ENCODE peak calls at places on chromosomes 13 and 19, in five cellular contexts. One of them, this sample, is unnamed.

GRCh38 chr13:99657848-99658265 is 156.6 kb downstream of the TM9SF2 start:
- DNase-seq in colonic mucosa: peak; percentile 18
- DNase-seq in sigmoid colon: no peak
- DNase-seq in heart right ventricle: peak; percentile 55
- DNase-seq in adrenal gland: peak; percentile 19
- DNase-seq in this sample: no peak

GRCh38 chr13:110305544-110305943 is 1.4 kb downstream of the COL4A1 start:
- DNase-seq in colonic mucosa: no peak
- DNase-seq in adrenal gland: no peak
- DNase-seq in sigmoid colon: no peak
- DNase-seq in heart right ventricle: no peak
- DNase-seq in this sample: no peak

GRCh38 chr13:41917641-41918040 is 43.3 kb downstream of the VWA8 start:
- DNase-seq in adrenal gland: no peak
- DNase-seq in sigmoid colon: no peak
- DNase-seq in heart right ventricle: no peak
- DNase-seq in colonic mucosa: no peak
- DNase-seq in this sample: no peak

GRCh38 chr19:7533281-7533819 is 2.2 kb upstream of the PNPLA6 start:
- DNase-seq in adrenal gland: peak; percentile 70
- DNase-seq in colonic mucosa: peak; percentile 76
- DNase-seq in sigmoid colon: peak; percentile 92
- DNase-seq in heart right ventricle: peak; percentile 83
- DNase-seq in this sample: peak; percentile 60

GRCh38 chr19:38032151-38032550 is 125.1 kb downstream of the SIPA1L3 start:
- DNase-seq in sigmoid colon: no peak
- DNase-seq in colonic mucosa: no peak
- DNase-seq in adrenal gland: no peak
- DNase-seq in heart right ventricle: no peak
- DNase-seq in this sample: no peak

GRCh38 chr13:47672982-47673670 is 327.9 kb downstream of the SUCLA2 start:
- DNase-seq in sigmoid colon: no peak
- DNase-seq in colonic mucosa: no peak
- DNase-seq in adrenal gland: no peak
- DNase-seq in heart right ventricle: peak; percentile 3
- DNase-seq in this sample: no peak

GRCh38 chr13:75079226-75079625 is 402.7 kb downstream of the TBC1D4 start:
- DNase-seq in heart right ventricle: no peak
- DNase-seq in sigmoid colon: no peak
- DNase-seq in colonic mucosa: no peak
- DNase-seq in adrenal gland: no peak
- DNase-seq in this sample: no peak

GRCh38 chr19:29843180-29844051 is 31.6 kb downstream of the CCNE1 start:
- DNase-seq in sigmoid colon: peak; percentile 67
- DNase-seq in adrenal gland: peak; percentile 63
- DNase-seq in colonic mucosa: peak; percentile 49
- DNase-seq in heart right ventricle: peak; percentile 29
- DNase-seq in this sample: no peak

GRCh38 chr19:55652311-55653078 is 2.3 kb upstream of the U2AF2 start:
- DNase-seq in colonic mucosa: no peak
- DNase-seq in sigmoid colon: no peak
- DNase-seq in adrenal gland: no peak
- DNase-seq in heart right ventricle: peak; percentile 45
- DNase-seq in this sample: no peak

GRCh38 chr19:7126132-7126531 is 56.6 kb downstream of the ZNF557 start:
- DNase-seq in adrenal gland: no peak
- DNase-seq in colonic mucosa: no peak
- DNase-seq in heart right ventricle: no peak
- DNase-seq in sigmoid colon: peak; percentile 44
- DNase-seq in this sample: no peak

GRCh38 chr13:24271611-24272451 is 37.5 kb upstream of the C1QTNF9 start:
- DNase-seq in adrenal gland: peak; percentile 91
- DNase-seq in sigmoid colon: peak; percentile 84
- DNase-seq in colonic mucosa: peak; percentile 78
- DNase-seq in heart right ventricle: peak; percentile 83
- DNase-seq in this sample: peak; percentile 92

GRCh38 chr13:30884543-30884942 is 21.5 kb upstream of the MEDAG start:
- DNase-seq in heart right ventricle: no peak
- DNase-seq in colonic mucosa: no peak
- DNase-seq in adrenal gland: no peak
- DNase-seq in sigmoid colon: no peak
- DNase-seq in this sample: no peak

GRCh38 chr19:46299004-46299509 is 2.2 kb downstream of the HIF3A start:
- DNase-seq in sigmoid colon: peak; percentile 99
- DNase-seq in heart right ventricle: peak; percentile 98
- DNase-seq in colonic mucosa: peak; percentile 99
- DNase-seq in adrenal gland: peak; percentile 95
- DNase-seq in this sample: peak; percentile 98

GRCh38 chr13:102856603-102857002 is 10.8 kb downstream of the ERCC5 start:
- DNase-seq in adrenal gland: peak; percentile 56
- DNase-seq in colonic mucosa: peak; percentile 34
- DNase-seq in sigmoid colon: no peak
- DNase-seq in heart right ventricle: peak; percentile 58
- DNase-seq in this sample: no peak

GRCh38 chr19:39246951-39247669 is 1.5 kb downstream of the IFNL4 start:
- DNase-seq in colonic mucosa: peak; percentile 29
- DNase-seq in adrenal gland: no peak
- DNase-seq in sigmoid colon: no peak
- DNase-seq in heart right ventricle: no peak
- DNase-seq in this sample: no peak

GRCh38 chr13:40340368-40341085 is 325.9 kb downstream of the FOXO1 start:
- DNase-seq in adrenal gland: no peak
- DNase-seq in colonic mucosa: no peak
- DNase-seq in sigmoid colon: no peak
- DNase-seq in heart right ventricle: no peak
- DNase-seq in this sample: peak; percentile 81

GRCh38 chr13:80141114-80141849 is 199.6 kb downstream of the SPRY2 start:
- DNase-seq in sigmoid colon: no peak
- DNase-seq in colonic mucosa: no peak
- DNase-seq in adrenal gland: peak; percentile 16
- DNase-seq in heart right ventricle: peak; percentile 40
- DNase-seq in this sample: peak; percentile 32

GRCh38 chr19:47228168-47228936 is 2.6 kb downstream of the BBC3 start:
- DNase-seq in colonic mucosa: peak; percentile 51
- DNase-seq in heart right ventricle: peak; percentile 47
- DNase-seq in sigmoid colon: peak; percentile 85
- DNase-seq in adrenal gland: peak; percentile 75
- DNase-seq in this sample: peak; percentile 52

GRCh38 chr19:46975918-46976782 is 43.5 kb upstream of the NPAS1 start:
- DNase-seq in heart right ventricle: peak; percentile 94
- DNase-seq in sigmoid colon: peak; percentile 98
- DNase-seq in colonic mucosa: peak; percentile 73
- DNase-seq in adrenal gland: peak; percentile 97
- DNase-seq in this sample: peak; percentile 97

GRCh38 chr13:93505104-93505952 is 278.7 kb downstream of the GPC6 start:
- DNase-seq in adrenal gland: no peak
- DNase-seq in colonic mucosa: no peak
- DNase-seq in heart right ventricle: no peak
- DNase-seq in sigmoid colon: no peak
- DNase-seq in this sample: no peak

GRCh38 chr19:58557253-58558065 is 952 bp downstream of the UBE2M start:
- DNase-seq in colonic mucosa: peak; percentile 24
- DNase-seq in adrenal gland: no peak
- DNase-seq in heart right ventricle: no peak
- DNase-seq in sigmoid colon: peak; percentile 65
- DNase-seq in this sample: no peak

GRCh38 chr19:18633321-18633720 is 3.5 kb upstream of the KLHL26 start:
- DNase-seq in adrenal gland: no peak
- DNase-seq in heart right ventricle: no peak
- DNase-seq in sigmoid colon: no peak
- DNase-seq in colonic mucosa: peak; percentile 35
- DNase-seq in this sample: peak; percentile 61

GRCh38 chr13:112066624-112067004 is 335 bp upstream of the SOX1 start:
- DNase-seq in adrenal gland: peak; percentile 20
- DNase-seq in colonic mucosa: peak; percentile 60
- DNase-seq in sigmoid colon: no peak
- DNase-seq in heart right ventricle: peak; percentile 55
- DNase-seq in this sample: no peak

GRCh38 chr13:40185393-40185792 is 481.0 kb downstream of the FOXO1 start:
- DNase-seq in sigmoid colon: no peak
- DNase-seq in adrenal gland: no peak
- DNase-seq in heart right ventricle: no peak
- DNase-seq in colonic mucosa: no peak
- DNase-seq in this sample: no peak

DNA sequence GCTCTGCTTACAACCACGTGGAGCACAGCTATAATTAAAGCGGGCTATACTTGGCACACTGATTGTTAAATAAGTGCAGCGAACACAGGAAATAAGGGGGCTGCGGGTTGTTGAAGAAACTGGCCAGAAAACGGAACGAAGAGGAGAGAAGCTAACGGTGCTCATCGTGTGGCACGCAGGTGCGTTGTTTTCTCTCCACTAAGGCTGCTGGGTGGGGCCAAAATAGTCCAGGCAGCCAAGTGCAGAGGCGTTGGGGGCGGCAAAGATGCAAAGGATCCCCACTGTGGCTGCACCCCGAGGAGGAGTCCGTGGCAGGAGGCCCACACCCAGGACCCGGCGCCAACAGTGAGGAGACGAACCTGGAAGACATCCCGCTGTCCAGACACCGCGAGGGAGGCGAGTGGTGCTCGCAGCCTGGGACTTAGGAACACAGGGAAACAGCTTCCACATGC is 8.1 kb upstream of the ARL11 start:
- DNase-seq in heart right ventricle: peak; percentile 29
- DNase-seq in adrenal gland: no peak
- DNase-seq in sigmoid colon: no peak
- DNase-seq in colonic mucosa: no peak
- DNase-seq in this sample: no peak
- H3K4me3 ChIP-seq in heart right ventricle: peak overlapping the region; percentile 25
- H3K4me3 ChIP-seq in adrenal gland: no peak overlapping the region
- H3K4me3 ChIP-seq in sigmoid colon: no peak overlapping the region
- H3K4me3 ChIP-seq in colonic mucosa: no peak overlapping the region
- H3K4me3 ChIP-seq in this sample: no peak overlapping the region

DNA sequence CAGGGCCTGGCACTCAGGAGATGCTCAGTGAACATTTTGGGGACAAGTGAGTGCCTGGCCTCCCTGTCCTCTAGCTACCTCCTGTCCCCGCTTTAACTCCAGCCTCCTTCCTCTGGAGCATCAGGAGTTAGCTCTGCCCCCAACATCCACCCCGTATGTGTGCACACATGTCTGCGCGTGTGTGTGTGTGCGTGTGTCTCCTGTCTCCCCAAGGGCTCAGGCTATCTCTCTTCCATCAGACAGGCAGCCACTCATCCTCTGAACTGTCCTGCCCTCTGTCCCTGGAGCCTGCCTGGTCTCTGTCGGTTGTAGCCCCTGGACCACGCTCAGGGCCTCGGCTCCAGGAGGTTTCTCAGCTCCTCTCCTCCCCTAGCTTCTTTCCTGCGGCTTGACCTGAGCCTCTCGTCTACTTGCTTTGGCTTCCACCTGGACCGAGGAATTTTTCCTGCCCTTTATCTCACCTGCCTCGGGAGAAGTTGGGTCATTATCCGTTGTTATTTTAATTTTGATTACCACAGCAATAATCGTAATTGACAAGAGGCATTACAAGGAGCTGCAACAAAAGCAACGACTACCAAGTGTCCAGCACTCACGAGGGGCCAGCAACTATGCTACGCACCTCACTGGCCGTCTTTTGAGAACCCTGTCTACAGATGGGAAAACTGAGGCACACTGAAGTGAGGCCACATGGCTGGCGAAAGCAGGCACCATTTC is 32.0 kb upstream of the ASF1B start:
- DNase-seq in heart right ventricle: no peak
- DNase-seq in sigmoid colon: no peak
- DNase-seq in colonic mucosa: no peak
- DNase-seq in adrenal gland: no peak
- DNase-seq in this sample: no peak
- TF ChIP-seq CTCF in heart right ventricle: no peak
- TF ChIP-seq CTCF in sigmoid colon: no peak
- TF ChIP-seq CTCF in colonic mucosa: no peak
- TF ChIP-seq CTCF in adrenal gland: no peak
- TF ChIP-seq CTCF in this sample: no peak

GRCh38 chr13:20170931-20171330 is 10.1 kb upstream of the GJA3 start:
- DNase-seq in sigmoid colon: no peak
- DNase-seq in heart right ventricle: no peak
- DNase-seq in adrenal gland: no peak
- DNase-seq in colonic mucosa: no peak
- DNase-seq in this sample: no peak

GRCh38 chr13:20174656-20175405 is 14.0 kb upstream of the GJA3 start:
- DNase-seq in colonic mucosa: peak; percentile 70
- DNase-seq in adrenal gland: peak; percentile 89
- DNase-seq in sigmoid colon: peak; percentile 82
- DNase-seq in heart right ventricle: peak; percentile 44
- DNase-seq in this sample: peak; percentile 50

GRCh38 chr13:20175406-20175794 is 14.5 kb upstream of the GJA3 start:
- DNase-seq in adrenal gland: no peak
- DNase-seq in heart right ventricle: no peak
- DNase-seq in sigmoid colon: no peak
- DNase-seq in colonic mucosa: no peak
- DNase-seq in this sample: no peak

GRCh38 chr13:20171364-20171763 is 10.5 kb upstream of the GJA3 start:
- DNase-seq in colonic mucosa: no peak
- DNase-seq in sigmoid colon: no peak
- DNase-seq in heart right ventricle: no peak
- DNase-seq in adrenal gland: no peak
- DNase-seq in this sample: no peak

GRCh38 chr13:20173121-20173746 is 12.4 kb upstream of the GJA3 start:
- DNase-seq in heart right ventricle: no peak
- DNase-seq in sigmoid colon: no peak
- DNase-seq in colonic mucosa: no peak
- DNase-seq in adrenal gland: no peak
- DNase-seq in this sample: no peak
- H3K4me1 ChIP-seq in heart right ventricle: no peaks in the 10 kb centered on the region
- H3K4me1 ChIP-seq in sigmoid colon: no peaks in the 10 kb centered on the region
- H3K4me1 ChIP-seq in colonic mucosa: no peaks in the 10 kb centered on the region
- H3K4me1 ChIP-seq in adrenal gland: no peaks in the 10 kb centered on the region
- H3K4me1 ChIP-seq in this sample: peaks cover 10% of the 10 kb centered on the region

GRCh38 chr13:101624210-101624922 is 171.9 kb downstream of the ITGBL1 start:
- DNase-seq in adrenal gland: no peak
- DNase-seq in colonic mucosa: no peak
- DNase-seq in sigmoid colon: no peak
- DNase-seq in heart right ventricle: no peak
- DNase-seq in this sample: no peak

GRCh38 chr13:101624981-101625380 is 172.5 kb downstream of the ITGBL1 start:
- DNase-seq in sigmoid colon: no peak
- DNase-seq in colonic mucosa: no peak
- DNase-seq in adrenal gland: no peak
- DNase-seq in heart right ventricle: no peak
- DNase-seq in this sample: no peak

GRCh38 chr13:101626925-101627555 is 174.6 kb downstream of the ITGBL1 start:
- DNase-seq in adrenal gland: no peak
- DNase-seq in sigmoid colon: no peak
- DNase-seq in heart right ventricle: no peak
- DNase-seq in colonic mucosa: no peak
- DNase-seq in this sample: no peak

GRCh38 chr13:101628900-101629299 is 176.4 kb downstream of the ITGBL1 start:
- DNase-seq in heart right ventricle: no peak
- DNase-seq in colonic mucosa: no peak
- DNase-seq in adrenal gland: no peak
- DNase-seq in sigmoid colon: no peak
- DNase-seq in this sample: no peak

DNA sequence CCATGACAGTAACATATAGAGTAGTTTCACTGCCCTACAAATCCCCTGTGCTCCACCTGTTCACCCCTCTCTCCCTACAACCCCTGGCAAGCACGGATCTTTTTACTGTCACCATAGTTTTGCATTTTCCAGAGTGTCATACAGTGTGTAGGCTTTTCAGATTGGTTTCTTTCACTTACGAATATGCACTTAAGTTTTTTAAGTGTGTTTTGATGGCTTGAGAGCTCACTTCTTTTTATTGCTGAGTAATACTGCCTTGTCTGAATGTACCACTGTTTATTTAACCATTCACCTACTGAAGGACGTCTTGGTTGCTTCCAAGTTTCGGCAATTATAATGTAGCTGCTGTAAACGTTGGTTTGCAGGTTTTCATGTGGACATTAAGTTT is 175.1 kb downstream of the ITGBL1 start:
- DNase-seq in colonic mucosa: no peak
- DNase-seq in heart right ventricle: no peak
- DNase-seq in sigmoid colon: no peak
- DNase-seq in adrenal gland: no peak
- DNase-seq in this sample: no peak
- H3K4me3 ChIP-seq in colonic mucosa: no peak overlapping the region
- H3K4me3 ChIP-seq in heart right ventricle: peak overlapping the region; percentile 32
- H3K4me3 ChIP-seq in sigmoid colon: peak overlapping the region; percentile 16
- H3K4me3 ChIP-seq in adrenal gland: no peak overlapping the region
- H3K4me3 ChIP-seq in this sample: no peak overlapping the region

This sample was measured in body of pancreas.